ENCODE peak calls at places on chromosomes 3 and 15, in six cellular contexts. L is AG04450, R is AG10803, U is BJ, Y is left lung, C is K562. W is an unnamed sample.

GRCh38 chr3:95029644-95030043 is 966.8 kb downstream of the NSUN3 start:
- DNase-seq in U (no peak), C (no peak), Y (no peak), L (no peak), R (no peak), W (no peak)

GRCh38 chr3:89173546-89173945 is 66.1 kb downstream of the EPHA3 start:
- DNase-seq in Y (no peak), R (no peak), L (no peak), U (no peak), C (no peak), W (no peak)

GRCh38 chr15:85704021-85704420 is 90.7 kb downstream of the KLHL25 start:
- DNase-seq in L (no peak), C (no peak), Y (no peak), U (no peak), R (no peak), W (no peak)

GRCh38 chr3:184953396-184953795 is 141.4 kb downstream of the VPS8 start:
- DNase-seq in L (no peak), Y (no peak), R (no peak), U (no peak), C (peak), W (no peak)

GRCh38 chr3:53500165-53500777 is 5.9 kb downstream of the CACNA1D start:
- DNase-seq in R (no peak), U (no peak), L (no peak), Y (no peak), C (no peak), W (no peak)

GRCh38 chr3:47867451-47868017 is 64.6 kb downstream of the DHX30 start:
- DNase-seq in Y (no peak), R (no peak), C (no peak), L (no peak), U (no peak), W (no peak)

GRCh38 chr3:113834983-113835382 is 3.6 kb upstream of the GRAMD1C start:
- DNase-seq in R (peak), Y (no peak), C (no peak), L (no peak), U (no peak), W (peak)

GRCh38 chr15:68485721-68486360 is 53.9 kb upstream of the ITGA11 start:
- DNase-seq in L (no peak), U (no peak), C (no peak), Y (no peak), R (no peak), W (no peak)

GRCh38 chr3:193522473-193522872 is 32.2 kb downstream of the ATP13A4 start:
- DNase-seq in U (no peak), C (no peak), R (no peak), L (no peak), Y (no peak), W (no peak)

GRCh38 chr15:60580068-60580467 is 101.1 kb upstream of the ICE2 start:
- DNase-seq in R (no peak), Y (no peak), C (no peak), L (no peak), U (no peak), W (no peak)

GRCh38 chr3:48926425-48927392 is 8.1 kb downstream of the ARIH2 start:
- DNase-seq in Y (no peak), R (peak), L (no peak), U (no peak), C (peak), W (no peak)

GRCh38 chr15:100703671-100704070 is 101.3 kb downstream of the ASB7 start:
- DNase-seq in Y (no peak), C (no peak), R (no peak), L (no peak), U (no peak), W (no peak)

GRCh38 chr15:41917767-41918430 is 24.0 kb upstream of the SPTBN5 start:
- DNase-seq in C (peak), L (no peak), R (peak), U (no peak), Y (no peak), W (no peak)

GRCh38 chr15:37037256-37037655 is 63.1 kb downstream of the MEIS2 start:
- DNase-seq in L (no peak), C (no peak), Y (no peak), R (no peak), U (no peak), W (no peak)

GRCh38 chr15:71880276-71880675 is 69.9 kb downstream of the NR2E3 start:
- DNase-seq in L (no peak), C (no peak), Y (no peak), U (no peak), R (no peak), W (no peak)

DNA sequence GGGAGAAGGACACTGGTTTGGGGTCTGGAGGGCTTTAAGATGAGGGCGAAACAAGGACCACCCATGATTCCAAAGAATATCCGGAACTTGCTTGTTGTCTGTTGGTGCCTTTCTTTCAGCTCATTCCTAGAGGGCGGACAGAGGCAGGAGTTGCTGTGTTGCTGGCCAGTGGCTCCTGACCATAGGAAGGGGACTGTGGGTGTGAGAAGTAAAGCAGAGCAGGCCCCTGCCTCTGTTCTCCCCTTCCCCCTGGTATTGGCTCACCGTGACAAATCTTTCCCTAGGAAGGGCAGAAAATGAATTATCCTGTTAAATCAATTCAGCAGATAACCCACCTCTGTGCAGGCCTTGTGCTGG is 89.1 kb downstream of the LIPC start:
- DNase-seq in U (no peak), L (no peak), C (peak), R (no peak), Y (no peak), W (no peak)
- H3K4me3 ChIP-seq in U (no peak), L (no peak), C (peak), R (no peak), Y (peak), W (no peak)

GRCh38 chr3:45544719-45545296 is 49.7 kb upstream of the LIMD1 start:
- DNase-seq in L (no peak), R (no peak), U (no peak), C (no peak), Y (no peak), W (no peak)
- TF ChIP-seq CTCF in L (peak), R (peak), U (no peak), C (peak), Y (no peak), W (peak)

DNA sequence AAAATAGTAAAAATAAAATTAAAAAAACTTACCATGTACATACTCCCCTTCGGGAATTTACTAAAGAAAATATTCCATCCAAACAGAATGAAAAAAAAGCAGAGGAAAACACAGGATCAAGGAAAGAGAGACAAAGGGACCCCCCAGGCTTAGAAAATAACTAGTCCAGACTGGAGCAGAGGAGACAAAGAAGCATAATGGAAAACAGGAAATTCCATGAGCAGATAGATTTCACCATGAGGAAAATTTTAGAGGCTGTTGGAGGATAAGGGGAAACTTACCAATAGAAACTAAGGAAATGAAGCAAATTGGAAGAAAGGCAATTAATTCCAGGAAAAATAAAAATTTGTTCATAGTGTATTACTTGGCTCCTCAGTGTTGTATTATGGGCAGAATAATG is 36.7 kb downstream of the SLC27A2 start:
- DNase-seq in C (no peak), U (no peak), Y (no peak), L (no peak), R (no peak), W (no peak)
- H3K4me3 ChIP-seq in C (no peak), U (no peak), Y (no peak), L (no peak), R (no peak), W (no peak)

DNA sequence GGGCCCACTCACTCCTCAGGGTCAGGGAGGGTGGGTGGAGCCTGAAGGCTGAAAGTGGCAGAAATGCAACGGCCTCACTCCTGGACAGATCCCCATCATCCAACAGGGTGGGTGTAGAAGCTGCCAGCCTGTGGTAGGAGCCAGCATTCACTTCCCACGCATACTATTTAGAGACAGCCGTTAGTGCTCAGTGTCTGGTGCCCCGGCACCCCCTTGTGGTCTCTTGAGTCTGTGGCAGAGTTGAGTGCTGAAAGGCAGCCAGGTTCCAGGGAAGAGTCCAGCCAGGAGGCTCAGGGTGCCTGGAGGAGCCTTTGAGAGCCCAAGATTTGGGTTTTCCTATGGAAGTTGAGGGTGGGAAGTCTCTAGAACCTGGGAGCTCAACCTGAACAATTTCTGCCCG is 2.1 kb upstream of the GNAT1 start:
- DNase-seq in R (peak), U (no peak), C (peak), Y (no peak), L (peak), W (peak)
- TF ChIP-seq CTCF in R (peak), U (peak), C (peak), Y (peak), L (peak), W (peak)